ENCODE peak calls at places on chromosomes 5 and 9, in six cellular contexts. One of them, this sample, is unnamed.
A peak's percentile ranks its signal among the peaks of the same experiment; 100 is the strongest.

GRCh38 chr9:36803951-36804350 is 230.1 kb downstream of the PAX5 start:
- DNase-seq in AG10803: no peak
- DNase-seq in ovary: no peak
- DNase-seq in IMR-90: no peak
- DNase-seq in pancreas: no peak
- DNase-seq in cardiac muscle cell: no peak
- DNase-seq in this sample: no peak

GRCh38 chr5:124980174-124980941 is 233.9 kb upstream of the ZNF608 start:
- DNase-seq in AG10803: no peak
- DNase-seq in ovary: no peak
- DNase-seq in IMR-90: no peak
- DNase-seq in pancreas: no peak
- DNase-seq in cardiac muscle cell: no peak
- DNase-seq in this sample: no peak

GRCh38 chr9:136840877-136841645 is 1.2 kb upstream of the AJM1 start:
- DNase-seq in AG10803: peak; percentile 59
- DNase-seq in ovary: no peak
- DNase-seq in IMR-90: peak; percentile 62
- DNase-seq in pancreas: peak; percentile 94
- DNase-seq in cardiac muscle cell: peak; percentile 63
- DNase-seq in this sample: peak; percentile 37

GRCh38 chr5:33857037-33857436 is 34.8 kb downstream of the ADAMTS12 start:
- DNase-seq in AG10803: no peak
- DNase-seq in ovary: no peak
- DNase-seq in IMR-90: no peak
- DNase-seq in pancreas: no peak
- DNase-seq in cardiac muscle cell: no peak
- DNase-seq in this sample: no peak

GRCh38 chr9:79969383-79969782 is 397.6 kb downstream of the TLE4 start:
- DNase-seq in AG10803: no peak
- DNase-seq in ovary: no peak
- DNase-seq in IMR-90: no peak
- DNase-seq in pancreas: no peak
- DNase-seq in cardiac muscle cell: no peak
- DNase-seq in this sample: no peak

GRCh38 chr5:56270058-56270457 is 36.9 kb upstream of the ANKRD55 start:
- DNase-seq in AG10803: no peak
- DNase-seq in ovary: no peak
- DNase-seq in IMR-90: no peak
- DNase-seq in pancreas: no peak
- DNase-seq in cardiac muscle cell: no peak
- DNase-seq in this sample: no peak

GRCh38 chr5:180816608-180817534 is 14.3 kb upstream of the MGAT1 start:
- DNase-seq in AG10803: no peak
- DNase-seq in ovary: peak; percentile 77
- DNase-seq in IMR-90: peak; percentile 44
- DNase-seq in pancreas: no peak
- DNase-seq in cardiac muscle cell: peak; percentile 78
- DNase-seq in this sample: peak; percentile 54

GRCh38 chr9:132826576-132827365 is 51.3 kb downstream of the AK8 start:
- DNase-seq in AG10803: no peak
- DNase-seq in ovary: no peak
- DNase-seq in IMR-90: no peak
- DNase-seq in pancreas: no peak
- DNase-seq in cardiac muscle cell: no peak
- DNase-seq in this sample: no peak

GRCh38 chr5:6408627-6409446 is 30.5 kb upstream of the MED10 start:
- DNase-seq in AG10803: no peak
- DNase-seq in ovary: no peak
- DNase-seq in IMR-90: peak; percentile 1
- DNase-seq in pancreas: no peak
- DNase-seq in cardiac muscle cell: peak; percentile 67
- DNase-seq in this sample: peak; percentile 17

GRCh38 chr5:10478436-10478835 is 36.8 kb downstream of the ROPN1L start:
- DNase-seq in AG10803: peak; percentile 43
- DNase-seq in ovary: no peak
- DNase-seq in IMR-90: peak; percentile 47
- DNase-seq in pancreas: no peak
- DNase-seq in cardiac muscle cell: no peak
- DNase-seq in this sample: no peak

GRCh38 chr9:125513634-125514413 is 193.2 kb downstream of the MAPKAP1 start:
- DNase-seq in AG10803: peak; percentile 52
- DNase-seq in ovary: peak; percentile 48
- DNase-seq in IMR-90: peak; percentile 81
- DNase-seq in pancreas: no peak
- DNase-seq in cardiac muscle cell: peak; percentile 68
- DNase-seq in this sample: peak; percentile 47

GRCh38 chr5:127092690-127093089 is 19.4 kb upstream of the C5orf63 start:
- DNase-seq in AG10803: peak; percentile 41
- DNase-seq in ovary: no peak
- DNase-seq in IMR-90: peak; percentile 82
- DNase-seq in pancreas: no peak
- DNase-seq in cardiac muscle cell: peak; percentile 66
- DNase-seq in this sample: peak; percentile 80

GRCh38 chr5:98933446-98934072 is 4.8 kb upstream of the CHD1 start:
- DNase-seq in AG10803: no peak
- DNase-seq in ovary: no peak
- DNase-seq in IMR-90: no peak
- DNase-seq in pancreas: no peak
- DNase-seq in cardiac muscle cell: no peak
- DNase-seq in this sample: no peak

GRCh38 chr5:80805038-80805437 is 150.3 kb upstream of the DHFR start:
- DNase-seq in AG10803: no peak
- DNase-seq in ovary: no peak
- DNase-seq in IMR-90: no peak
- DNase-seq in pancreas: no peak
- DNase-seq in cardiac muscle cell: no peak
- DNase-seq in this sample: no peak

GRCh38 chr5:91224969-91225368 is 158.1 kb downstream of the ARRDC3 start:
- DNase-seq in AG10803: no peak
- DNase-seq in ovary: no peak
- DNase-seq in IMR-90: no peak
- DNase-seq in pancreas: no peak
- DNase-seq in cardiac muscle cell: no peak
- DNase-seq in this sample: no peak

GRCh38 chr9:2615532-2615931 is 6.1 kb upstream of the VLDLR start:
- DNase-seq in AG10803: no peak
- DNase-seq in ovary: no peak
- DNase-seq in IMR-90: no peak
- DNase-seq in pancreas: no peak
- DNase-seq in cardiac muscle cell: no peak
- DNase-seq in this sample: no peak

GRCh38 chr9:19994296-19994695 is 205.5 kb upstream of the SLC24A2 start:
- DNase-seq in AG10803: peak; percentile 23
- DNase-seq in ovary: no peak
- DNase-seq in IMR-90: no peak
- DNase-seq in pancreas: no peak
- DNase-seq in cardiac muscle cell: no peak
- DNase-seq in this sample: peak; percentile 55

GRCh38 chr5:135024956-135025729 is 8.9 kb downstream of the PITX1 start:
- DNase-seq in AG10803: no peak
- DNase-seq in ovary: no peak
- DNase-seq in IMR-90: no peak
- DNase-seq in pancreas: peak; percentile 32
- DNase-seq in cardiac muscle cell: no peak
- DNase-seq in this sample: no peak

GRCh38 chr9:99682870-99683269 is 138.8 kb upstream of the NR4A3 start:
- DNase-seq in AG10803: no peak
- DNase-seq in ovary: no peak
- DNase-seq in IMR-90: no peak
- DNase-seq in pancreas: no peak
- DNase-seq in cardiac muscle cell: no peak
- DNase-seq in this sample: no peak

GRCh38 chr5:147483961-147484707 is 25.7 kb downstream of the DPYSL3 start:
- DNase-seq in AG10803: peak; percentile 100
- DNase-seq in ovary: peak; percentile 83
- DNase-seq in IMR-90: peak; percentile 96
- DNase-seq in pancreas: no peak
- DNase-seq in cardiac muscle cell: peak; percentile 98
- DNase-seq in this sample: peak; percentile 99

GRCh38 chr5:148972396-148972795 is 90.5 kb downstream of the SH3TC2 start:
- DNase-seq in AG10803: no peak
- DNase-seq in ovary: no peak
- DNase-seq in IMR-90: no peak
- DNase-seq in pancreas: no peak
- DNase-seq in cardiac muscle cell: no peak
- DNase-seq in this sample: no peak

GRCh38 chr9:78298046-78298511 is 1.2 kb downstream of the PSAT1 start:
- DNase-seq in AG10803: no peak
- DNase-seq in ovary: no peak
- DNase-seq in IMR-90: no peak
- DNase-seq in pancreas: no peak
- DNase-seq in cardiac muscle cell: peak; percentile 39
- DNase-seq in this sample: peak; percentile 10

GRCh38 chr9:95284152-95284551 is 33.4 kb downstream of the FANCC start:
- DNase-seq in AG10803: no peak
- DNase-seq in ovary: no peak
- DNase-seq in IMR-90: peak; percentile 94
- DNase-seq in pancreas: no peak
- DNase-seq in cardiac muscle cell: no peak
- DNase-seq in this sample: peak; percentile 78

GRCh38 chr9:135743546-135744332 is 41.8 kb downstream of the KCNT1 start:
- DNase-seq in AG10803: no peak
- DNase-seq in ovary: no peak
- DNase-seq in IMR-90: no peak
- DNase-seq in pancreas: no peak
- DNase-seq in cardiac muscle cell: no peak
- DNase-seq in this sample: no peak

GRCh38 chr5:20077186-20077585 is 89.2 kb upstream of the CDH18 start:
- DNase-seq in AG10803: no peak
- DNase-seq in ovary: no peak
- DNase-seq in IMR-90: no peak
- DNase-seq in pancreas: no peak
- DNase-seq in cardiac muscle cell: no peak
- DNase-seq in this sample: no peak

GRCh38 chr5:163757344-163757743 is 251.9 kb downstream of the MAT2B start:
- DNase-seq in AG10803: no peak
- DNase-seq in ovary: no peak
- DNase-seq in IMR-90: no peak
- DNase-seq in pancreas: no peak
- DNase-seq in cardiac muscle cell: peak; percentile 50
- DNase-seq in this sample: no peak

GRCh38 chr5:138334867-138335447 is 3.1 kb upstream of the FAM53C start:
- DNase-seq in AG10803: no peak
- DNase-seq in ovary: no peak
- DNase-seq in IMR-90: peak; percentile 23
- DNase-seq in pancreas: no peak
- DNase-seq in cardiac muscle cell: no peak
- DNase-seq in this sample: peak; percentile 27

GRCh38 chr9:93587651-93588347 is 11.4 kb downstream of the PHF2 start:
- DNase-seq in AG10803: no peak
- DNase-seq in ovary: no peak
- DNase-seq in IMR-90: no peak
- DNase-seq in pancreas: no peak
- DNase-seq in cardiac muscle cell: no peak
- DNase-seq in this sample: no peak

GRCh38 chr5:39213437-39214207 is 5.7 kb downstream of the FYB1 start:
- DNase-seq in AG10803: no peak
- DNase-seq in ovary: no peak
- DNase-seq in IMR-90: no peak
- DNase-seq in pancreas: no peak
- DNase-seq in cardiac muscle cell: no peak
- DNase-seq in this sample: no peak

GRCh38 chr9:136075134-136075841 is 19.8 kb downstream of the NACC2 start:
- DNase-seq in AG10803: no peak
- DNase-seq in ovary: peak; percentile 20
- DNase-seq in IMR-90: no peak
- DNase-seq in pancreas: no peak
- DNase-seq in cardiac muscle cell: no peak
- DNase-seq in this sample: no peak

GRCh38 chr9:38453835-38454234 is 29.6 kb upstream of the IGFBPL1 start:
- DNase-seq in AG10803: no peak
- DNase-seq in ovary: no peak
- DNase-seq in IMR-90: no peak
- DNase-seq in pancreas: no peak
- DNase-seq in cardiac muscle cell: no peak
- DNase-seq in this sample: no peak

GRCh38 chr9:87147803-87148202 is 200.5 kb upstream of the GAS1 start:
- DNase-seq in AG10803: no peak
- DNase-seq in ovary: no peak
- DNase-seq in IMR-90: no peak
- DNase-seq in pancreas: no peak
- DNase-seq in cardiac muscle cell: no peak
- DNase-seq in this sample: no peak
- H3K4me3 ChIP-seq in AG10803: no peak overlapping the region
- H3K4me3 ChIP-seq in ovary: no peak overlapping the region
- H3K4me3 ChIP-seq in IMR-90: no peak overlapping the region
- H3K4me3 ChIP-seq in pancreas: peak overlapping the region; percentile 44
- H3K4me3 ChIP-seq in cardiac muscle cell: no peak overlapping the region
- H3K4me3 ChIP-seq in this sample: no peak overlapping the region

DNA sequence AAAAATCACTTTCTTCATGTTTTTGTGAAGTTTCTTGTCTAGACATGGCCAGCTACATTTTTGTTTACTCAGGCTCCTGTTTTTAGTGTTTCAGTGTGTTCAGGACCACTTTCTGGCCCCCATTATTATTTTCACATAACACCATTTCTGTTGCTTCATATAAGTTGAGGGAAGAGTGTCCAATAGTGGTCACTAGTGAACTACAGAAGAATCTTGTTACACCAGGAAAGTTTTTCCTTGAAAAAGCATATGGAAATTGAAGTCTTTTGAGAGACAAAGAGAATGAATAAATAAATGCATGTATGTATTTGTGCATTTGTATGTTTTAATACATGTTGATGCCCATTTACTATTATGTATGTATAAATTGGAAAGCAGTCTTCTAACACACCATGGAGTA is 3.8 kb downstream of the ADAMTSL1 start:
- DNase-seq in AG10803: no peak
- DNase-seq in ovary: no peak
- DNase-seq in IMR-90: no peak
- DNase-seq in pancreas: no peak
- DNase-seq in cardiac muscle cell: no peak
- DNase-seq in this sample: no peak
- TF ChIP-seq CTCF in AG10803: peak; percentile 29
- TF ChIP-seq CTCF in ovary: no peak
- TF ChIP-seq CTCF in IMR-90: no peak
- TF ChIP-seq CTCF in pancreas: no peak
- TF ChIP-seq CTCF in cardiac muscle cell: peak; percentile 14
- TF ChIP-seq CTCF in this sample: peak; percentile 14

GRCh38 chr5:122067330-122067885 is 10.7 kb downstream of the LOX start:
- DNase-seq in AG10803: no peak
- DNase-seq in ovary: no peak
- DNase-seq in IMR-90: no peak
- DNase-seq in pancreas: no peak
- DNase-seq in cardiac muscle cell: no peak
- DNase-seq in this sample: no peak
- H3K4me3 ChIP-seq in AG10803: no peak overlapping the region
- H3K4me3 ChIP-seq in ovary: no peak overlapping the region
- H3K4me3 ChIP-seq in IMR-90: no peak overlapping the region
- H3K4me3 ChIP-seq in pancreas: no peak overlapping the region
- H3K4me3 ChIP-seq in cardiac muscle cell: no peak overlapping the region
- H3K4me3 ChIP-seq in this sample: no peak overlapping the region

DNA sequence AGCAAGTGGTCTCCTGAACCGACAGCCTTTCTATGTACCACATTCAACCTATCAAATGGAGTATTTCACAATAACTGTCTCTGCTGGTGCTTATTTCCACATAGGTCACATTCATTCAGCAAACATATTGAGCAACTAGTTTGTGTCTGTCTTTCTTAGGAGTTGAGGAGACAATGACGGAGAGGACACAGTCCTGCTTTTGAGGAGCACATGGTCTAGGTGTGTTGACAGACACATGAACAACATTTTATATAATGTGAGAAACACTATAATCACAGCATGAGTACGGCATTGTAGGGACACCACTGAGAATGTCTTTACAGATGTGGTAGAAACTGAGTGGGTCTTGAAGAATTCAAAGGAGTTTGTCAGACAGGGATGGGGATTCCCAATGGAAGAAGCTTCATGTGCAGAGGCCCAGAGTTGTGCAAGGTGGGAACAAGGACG is 28.5 kb downstream of the NFIL3 start:
- DNase-seq in AG10803: peak; percentile 74
- DNase-seq in ovary: no peak
- DNase-seq in IMR-90: peak; percentile 53
- DNase-seq in pancreas: no peak
- DNase-seq in cardiac muscle cell: peak; percentile 83
- DNase-seq in this sample: peak; percentile 89
- TF ChIP-seq CTCF in AG10803: no peak
- TF ChIP-seq CTCF in ovary: no peak
- TF ChIP-seq CTCF in IMR-90: no peak
- TF ChIP-seq CTCF in pancreas: no peak
- TF ChIP-seq CTCF in cardiac muscle cell: no peak
- TF ChIP-seq CTCF in this sample: no peak

This sample was measured in fibroblast of mammary gland.